ENCODE peak calls at places on chromosomes 5 and 9, in eight cellular contexts. One of them, this sample, is unnamed.
A peak's percentile ranks its signal among the peaks of the same experiment; 100 is the strongest.

GRCh38 chr5:170307575-170308465 is 10.2 kb upstream of the LCP2 start:
- DNase-seq in H1: no peak
- DNase-seq in DND-41: no peak
- DNase-seq in fibroblast of lung: peak; percentile 38
- DNase-seq in SJCRH30: peak; percentile 14
- DNase-seq in esophagus squamous epithelium: no peak
- DNase-seq in spleen: peak; percentile 84
- DNase-seq in pancreas: no peak
- DNase-seq in this sample: no peak

GRCh38 chr9:33719581-33720374 is 75.6 kb upstream of the PRSS3 start:
- DNase-seq in H1: peak; percentile 83
- DNase-seq in DND-41: peak; percentile 46
- DNase-seq in fibroblast of lung: no peak
- DNase-seq in SJCRH30: peak; percentile 75
- DNase-seq in esophagus squamous epithelium: no peak
- DNase-seq in spleen: peak; percentile 82
- DNase-seq in pancreas: peak; percentile 49
- DNase-seq in this sample: no peak

GRCh38 chr9:38243993-38244392 is 148.5 kb upstream of the ALDH1B1 start:
- DNase-seq in H1: peak; percentile 14
- DNase-seq in DND-41: peak; percentile 24
- DNase-seq in fibroblast of lung: no peak
- DNase-seq in SJCRH30: no peak
- DNase-seq in esophagus squamous epithelium: no peak
- DNase-seq in spleen: no peak
- DNase-seq in pancreas: no peak
- DNase-seq in this sample: no peak

GRCh38 chr9:82606071-82606470 is 456.9 kb downstream of the RASEF start:
- DNase-seq in H1: no peak
- DNase-seq in DND-41: no peak
- DNase-seq in fibroblast of lung: peak; percentile 4
- DNase-seq in SJCRH30: no peak
- DNase-seq in esophagus squamous epithelium: no peak
- DNase-seq in spleen: no peak
- DNase-seq in pancreas: no peak
- DNase-seq in this sample: no peak

GRCh38 chr9:100579665-100580064 is 1.8 kb downstream of the CAVIN4 start:
- DNase-seq in H1: no peak
- DNase-seq in DND-41: no peak
- DNase-seq in fibroblast of lung: peak; percentile 73
- DNase-seq in SJCRH30: peak; percentile 77
- DNase-seq in esophagus squamous epithelium: no peak
- DNase-seq in spleen: no peak
- DNase-seq in pancreas: no peak
- DNase-seq in this sample: no peak

GRCh38 chr5:64147849-64148441 is 17.7 kb upstream of the RNF180 start:
- DNase-seq in H1: peak; percentile 74
- DNase-seq in DND-41: no peak
- DNase-seq in fibroblast of lung: peak; percentile 30
- DNase-seq in SJCRH30: peak; percentile 69
- DNase-seq in esophagus squamous epithelium: no peak
- DNase-seq in spleen: peak; percentile 69
- DNase-seq in pancreas: peak; percentile 60
- DNase-seq in this sample: no peak

GRCh38 chr5:96243862-96244261 is 189.2 kb downstream of the PCSK1 start:
- DNase-seq in H1: no peak
- DNase-seq in DND-41: no peak
- DNase-seq in fibroblast of lung: no peak
- DNase-seq in SJCRH30: no peak
- DNase-seq in esophagus squamous epithelium: no peak
- DNase-seq in spleen: no peak
- DNase-seq in pancreas: no peak
- DNase-seq in this sample: no peak

GRCh38 chr5:67206381-67207328 is 10.1 kb upstream of the CD180 start:
- DNase-seq in H1: no peak
- DNase-seq in DND-41: peak; percentile 95
- DNase-seq in fibroblast of lung: peak; percentile 98
- DNase-seq in SJCRH30: peak; percentile 42
- DNase-seq in esophagus squamous epithelium: no peak
- DNase-seq in spleen: peak; percentile 89
- DNase-seq in pancreas: no peak
- DNase-seq in this sample: peak; percentile 94

GRCh38 chr5:160287378-160288051 is 24.8 kb downstream of the CCNJL start:
- DNase-seq in H1: peak; percentile 81
- DNase-seq in DND-41: no peak
- DNase-seq in fibroblast of lung: peak; percentile 70
- DNase-seq in SJCRH30: peak; percentile 85
- DNase-seq in esophagus squamous epithelium: no peak
- DNase-seq in spleen: peak; percentile 87
- DNase-seq in pancreas: peak; percentile 79
- DNase-seq in this sample: no peak

GRCh38 chr5:173434270-173434669 is 106.1 kb upstream of the STC2 start:
- DNase-seq in H1: no peak
- DNase-seq in DND-41: no peak
- DNase-seq in fibroblast of lung: no peak
- DNase-seq in SJCRH30: no peak
- DNase-seq in esophagus squamous epithelium: no peak
- DNase-seq in spleen: no peak
- DNase-seq in pancreas: no peak
- DNase-seq in this sample: no peak

GRCh38 chr9:21995652-21996275 is 1.2 kb downstream of the CDKN2B-AS1 start:
- DNase-seq in H1: peak; percentile 80
- DNase-seq in DND-41: peak; percentile 61
- DNase-seq in fibroblast of lung: peak; percentile 65
- DNase-seq in SJCRH30: peak; percentile 62
- DNase-seq in esophagus squamous epithelium: peak; percentile 26
- DNase-seq in spleen: peak; percentile 93
- DNase-seq in pancreas: peak; percentile 80
- DNase-seq in this sample: no peak

GRCh38 chr9:128087262-128087661 is 19.2 kb downstream of the SLC25A25 start:
- DNase-seq in H1: no peak
- DNase-seq in DND-41: no peak
- DNase-seq in fibroblast of lung: no peak
- DNase-seq in SJCRH30: no peak
- DNase-seq in esophagus squamous epithelium: no peak
- DNase-seq in spleen: peak; percentile 32
- DNase-seq in pancreas: peak; percentile 8
- DNase-seq in this sample: no peak
- H3K4me1 ChIP-seq in H1: peaks cover 2% of the 10 kb centered on the region
- H3K4me1 ChIP-seq in DND-41: peaks cover 18% of the 10 kb centered on the region
- H3K4me1 ChIP-seq in fibroblast of lung: peaks cover 13% of the 10 kb centered on the region
- H3K4me1 ChIP-seq in SJCRH30: peaks cover 8% of the 10 kb centered on the region
- H3K4me1 ChIP-seq in esophagus squamous epithelium: peaks cover 20% of the 10 kb centered on the region
- H3K4me1 ChIP-seq in spleen: peaks cover 62% of the 10 kb centered on the region
- H3K4me1 ChIP-seq in pancreas: no peaks in the 10 kb centered on the region
- H3K4me1 ChIP-seq in this sample: peaks cover 4% of the 10 kb centered on the region

GRCh38 chr9:97847474-97848236 is 5.4 kb upstream of the FOXE1 start:
- DNase-seq in H1: no peak
- DNase-seq in DND-41: no peak
- DNase-seq in fibroblast of lung: no peak
- DNase-seq in SJCRH30: no peak
- DNase-seq in esophagus squamous epithelium: no peak
- DNase-seq in spleen: no peak
- DNase-seq in pancreas: no peak
- DNase-seq in this sample: no peak

GRCh38 chr9:97848237-97848581 is 4.8 kb upstream of the FOXE1 start:
- DNase-seq in H1: peak; percentile 65
- DNase-seq in DND-41: no peak
- DNase-seq in fibroblast of lung: no peak
- DNase-seq in SJCRH30: no peak
- DNase-seq in esophagus squamous epithelium: no peak
- DNase-seq in spleen: no peak
- DNase-seq in pancreas: no peak
- DNase-seq in this sample: no peak

GRCh38 chr9:97850746-97851449 is 2.1 kb upstream of the FOXE1 start:
- DNase-seq in H1: no peak
- DNase-seq in DND-41: no peak
- DNase-seq in fibroblast of lung: no peak
- DNase-seq in SJCRH30: no peak
- DNase-seq in esophagus squamous epithelium: no peak
- DNase-seq in spleen: no peak
- DNase-seq in pancreas: no peak
- DNase-seq in this sample: no peak

GRCh38 chr9:97849980-97850379 is 3.0 kb upstream of the FOXE1 start:
- DNase-seq in H1: no peak
- DNase-seq in DND-41: no peak
- DNase-seq in fibroblast of lung: no peak
- DNase-seq in SJCRH30: no peak
- DNase-seq in esophagus squamous epithelium: no peak
- DNase-seq in spleen: no peak
- DNase-seq in pancreas: no peak
- DNase-seq in this sample: no peak

DNA sequence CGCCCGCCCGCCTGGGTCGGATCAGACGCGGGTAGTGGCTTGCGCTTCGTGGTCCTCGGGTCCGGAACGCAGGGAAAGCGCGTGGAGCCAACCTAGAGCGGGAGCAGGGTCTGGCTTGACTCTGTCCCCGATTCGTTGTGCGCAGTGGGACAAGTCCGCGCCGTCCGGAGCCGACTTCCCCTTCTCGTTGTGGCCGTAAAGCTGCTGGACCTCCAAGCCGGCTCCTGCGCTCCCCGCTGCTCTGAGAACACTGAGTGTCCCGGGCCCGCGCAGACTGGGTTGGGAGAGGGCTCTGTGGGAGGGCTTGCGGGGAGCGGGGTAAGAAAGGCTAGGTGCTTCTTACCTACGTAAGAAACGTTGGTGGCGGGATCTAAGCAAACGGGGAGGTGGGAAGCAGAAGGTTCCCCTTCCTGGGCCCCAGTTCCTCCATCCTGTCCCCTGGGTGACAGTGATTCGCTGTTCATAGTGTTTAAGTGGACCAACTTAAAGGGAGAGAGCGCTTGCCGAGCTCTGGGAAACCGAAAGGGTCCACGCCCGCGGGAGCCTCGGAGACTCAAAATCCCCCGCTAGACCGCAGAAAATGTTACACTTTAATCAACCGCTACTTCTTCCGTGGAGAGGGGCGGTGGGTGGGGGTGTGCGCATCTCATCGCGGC is 4.3 kb upstream of the FOXE1 start:
- DNase-seq in H1: no peak
- DNase-seq in DND-41: no peak
- DNase-seq in fibroblast of lung: no peak
- DNase-seq in SJCRH30: no peak
- DNase-seq in esophagus squamous epithelium: no peak
- DNase-seq in spleen: peak; percentile 92
- DNase-seq in pancreas: peak; percentile 77
- DNase-seq in this sample: no peak
- H3K4me3 ChIP-seq in H1: peak overlapping the region; percentile 34
- H3K4me3 ChIP-seq in DND-41: no peak overlapping the region
- H3K4me3 ChIP-seq in fibroblast of lung: no peak overlapping the region
- H3K4me3 ChIP-seq in SJCRH30: no peak overlapping the region
- H3K4me3 ChIP-seq in esophagus squamous epithelium: no peak overlapping the region
- H3K4me3 ChIP-seq in spleen: peak overlapping the region; percentile 31
- H3K4me3 ChIP-seq in pancreas: no peak overlapping the region
- H3K4me3 ChIP-seq in this sample: no peak overlapping the region

DNA sequence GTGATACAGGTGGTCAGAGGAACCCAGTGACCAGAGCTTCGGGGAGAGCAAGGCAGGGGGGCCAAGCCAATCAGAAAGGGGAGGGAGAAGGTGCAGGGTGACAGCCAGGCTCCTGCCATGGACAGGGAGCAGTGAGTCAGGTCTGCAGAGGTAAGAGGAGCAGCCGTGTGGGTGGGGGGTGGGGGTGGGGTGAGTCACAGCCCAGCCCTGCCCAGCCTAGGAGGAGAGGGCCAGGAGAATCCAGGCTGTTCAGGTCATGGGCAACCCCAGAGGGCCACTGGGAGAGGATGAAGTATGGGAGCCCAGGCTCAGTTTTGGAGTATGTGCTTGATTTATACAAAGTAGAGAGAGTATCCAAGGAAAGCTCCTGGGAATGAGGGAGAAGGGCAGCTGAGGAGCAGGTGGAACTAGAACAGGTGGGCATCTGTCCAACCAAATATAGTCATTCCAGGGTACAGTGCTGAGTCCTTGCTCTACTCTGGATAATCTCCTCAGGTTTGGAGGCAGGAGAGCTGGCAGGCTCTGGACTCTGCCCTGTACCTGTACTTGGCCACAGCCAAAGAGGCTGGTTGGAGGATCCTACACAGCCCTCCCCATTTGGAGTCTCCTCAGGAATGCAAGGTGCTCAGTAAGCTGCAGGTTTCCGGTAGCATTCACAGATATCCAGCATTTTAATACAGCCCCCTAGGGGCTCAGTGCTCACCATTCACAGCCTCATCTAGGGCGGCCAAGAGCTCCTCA is 1.6 kb downstream of the HBEGF start:
- DNase-seq in H1: no peak
- DNase-seq in DND-41: no peak
- DNase-seq in fibroblast of lung: peak; percentile 66
- DNase-seq in SJCRH30: no peak
- DNase-seq in esophagus squamous epithelium: no peak
- DNase-seq in spleen: peak; percentile 44
- DNase-seq in pancreas: no peak
- DNase-seq in this sample: no peak
- H3K4me1 ChIP-seq in H1: peaks cover 4% of the 10 kb centered on the region
- H3K4me1 ChIP-seq in DND-41: peaks cover 48% of the 10 kb centered on the region
- H3K4me1 ChIP-seq in fibroblast of lung: peaks cover 20% of the 10 kb centered on the region
- H3K4me1 ChIP-seq in SJCRH30: peaks cover 32% of the 10 kb centered on the region
- H3K4me1 ChIP-seq in esophagus squamous epithelium: peaks cover 39% of the 10 kb centered on the region
- H3K4me1 ChIP-seq in spleen: peaks cover 80% of the 10 kb centered on the region
- H3K4me1 ChIP-seq in pancreas: no peaks in the 10 kb centered on the region
- H3K4me1 ChIP-seq in this sample: peaks cover 45% of the 10 kb centered on the region

GRCh38 chr5:82924241-82924989 is 152.8 kb downstream of the TMEM167A start:
- DNase-seq in H1: no peak
- DNase-seq in DND-41: no peak
- DNase-seq in fibroblast of lung: no peak
- DNase-seq in SJCRH30: no peak
- DNase-seq in esophagus squamous epithelium: no peak
- DNase-seq in spleen: no peak
- DNase-seq in pancreas: no peak
- DNase-seq in this sample: no peak
- H3K4me3 ChIP-seq in H1: no peak overlapping the region
- H3K4me3 ChIP-seq in DND-41: no peak overlapping the region
- H3K4me3 ChIP-seq in fibroblast of lung: no peak overlapping the region
- H3K4me3 ChIP-seq in SJCRH30: no peak overlapping the region
- H3K4me3 ChIP-seq in esophagus squamous epithelium: no peak overlapping the region
- H3K4me3 ChIP-seq in spleen: no peak overlapping the region
- H3K4me3 ChIP-seq in pancreas: no peak overlapping the region
- H3K4me3 ChIP-seq in this sample: no peak overlapping the region

DNA sequence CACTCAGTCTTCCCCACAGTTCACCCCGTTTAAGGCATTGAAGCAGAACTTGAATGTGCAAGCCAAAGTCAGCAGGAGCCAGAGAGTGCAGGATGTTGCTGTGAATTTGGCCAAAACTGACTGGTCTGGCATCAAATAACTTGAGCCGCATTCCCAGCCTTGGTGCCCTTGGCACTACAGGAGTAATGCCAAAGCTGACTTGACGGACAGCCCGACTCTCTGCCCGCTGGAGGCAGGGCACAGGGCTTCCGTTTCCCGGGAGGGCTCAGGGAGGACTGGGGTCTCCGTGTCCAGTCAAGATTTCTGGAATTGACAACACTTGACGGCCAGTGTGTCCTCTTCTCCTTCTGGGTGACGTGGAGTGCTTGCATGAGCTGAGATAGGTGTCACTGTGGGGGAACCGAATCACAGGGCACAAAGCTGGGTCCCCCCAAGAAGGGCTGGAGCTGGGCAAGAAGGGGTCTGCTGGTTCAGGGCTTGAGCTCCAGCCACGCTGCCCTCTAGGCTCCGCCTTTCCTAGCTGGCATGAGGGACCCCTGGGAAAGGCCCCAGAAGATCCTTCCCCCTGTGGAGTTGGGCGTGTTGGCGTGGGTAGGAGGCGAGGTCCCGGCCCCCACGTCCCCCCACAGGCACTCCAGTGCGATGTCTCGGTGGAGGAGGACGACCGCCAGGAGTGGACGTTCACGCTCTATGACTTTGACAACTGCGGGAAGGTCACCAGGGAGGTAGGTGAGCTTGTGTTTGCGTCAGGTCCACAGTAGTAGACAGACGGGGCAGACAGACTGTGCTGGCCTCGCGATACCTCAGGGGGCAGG is 25.2 kb downstream of the NKD2 start:
- DNase-seq in H1: no peak
- DNase-seq in DND-41: no peak
- DNase-seq in fibroblast of lung: no peak
- DNase-seq in SJCRH30: no peak
- DNase-seq in esophagus squamous epithelium: no peak
- DNase-seq in spleen: no peak
- DNase-seq in pancreas: peak; percentile 54
- DNase-seq in this sample: no peak
- H3K4me1 ChIP-seq in H1: no peaks in the 10 kb centered on the region
- H3K4me1 ChIP-seq in DND-41: no peaks in the 10 kb centered on the region
- H3K4me1 ChIP-seq in fibroblast of lung: no peaks in the 10 kb centered on the region
- H3K4me1 ChIP-seq in SJCRH30: no peaks in the 10 kb centered on the region
- H3K4me1 ChIP-seq in esophagus squamous epithelium: no peaks in the 10 kb centered on the region
- H3K4me1 ChIP-seq in spleen: no peaks in the 10 kb centered on the region
- H3K4me1 ChIP-seq in pancreas: no peaks in the 10 kb centered on the region
- H3K4me1 ChIP-seq in this sample: no peaks in the 10 kb centered on the region